ENCODE peak calls at places on chromosome 10, in five cellular contexts. Q is HFFc6; B is cardiac muscle cell; H is CD4-positive, alpha-beta T cell; T is neural progenitor cell. D is an unnamed sample.

GRCh38 chr10:110637558-110638053 is 6.5 kb upstream of the RBM20 start:
- DNase-seq in B (no peak), T (peak), Q (no peak), H (no peak), D (no peak)

GRCh38 chr10:46273506-46274477 is 13.0 kb upstream of the ANTXRL start:
- DNase-seq in H (no peak), B (no peak), T (peak), Q (no peak), D (no peak)

GRCh38 chr10:128121750-128122412 is 4.3 kb downstream of the MKI67 start:
- DNase-seq in T (no peak), H (no peak), B (no peak), Q (no peak), D (no peak)

GRCh38 chr10:31582365-31583052 is 263.5 kb downstream of the ZEB1 start:
- DNase-seq in Q (no peak), T (no peak), H (no peak), B (peak), D (no peak)

GRCh38 chr10:71312840-71313789 is 5.9 kb upstream of the SLC29A3 start:
- DNase-seq in Q (no peak), T (no peak), H (no peak), B (peak), D (peak)

GRCh38 chr10:95447733-95448132 is 113.4 kb downstream of the SORBS1 start:
- DNase-seq in B (peak), Q (no peak), T (no peak), H (no peak), D (no peak)

GRCh38 chr10:51257511-51258248 is 183.4 kb downstream of the PRKG1 start:
- DNase-seq in H (no peak), T (peak), Q (no peak), B (peak), D (no peak)

GRCh38 chr10:88090568-88091214 is 227.3 kb downstream of the PTEN start:
- DNase-seq in B (no peak), T (no peak), Q (no peak), H (no peak), D (no peak)

GRCh38 chr10:27041196-27041595 is 59.1 kb downstream of the ANKRD26 start:
- DNase-seq in Q (peak), H (no peak), B (no peak), T (no peak), D (no peak)

GRCh38 chr10:18476283-18476682 is 175.1 kb downstream of the NSUN6 start:
- DNase-seq in T (no peak), H (no peak), B (no peak), Q (no peak), D (no peak)

GRCh38 chr10:18473424-18474110 is 177.8 kb downstream of the NSUN6 start:
- DNase-seq in B (no peak), H (no peak), Q (no peak), T (no peak), D (no peak)

GRCh38 chr10:18474111-18474455 is 177.3 kb downstream of the NSUN6 start:
- DNase-seq in T (no peak), B (no peak), Q (no peak), H (no peak), D (no peak)

GRCh38 chr10:18469125-18469524 is 182.3 kb downstream of the NSUN6 start:
- DNase-seq in Q (no peak), B (no peak), H (no peak), T (no peak), D (no peak)

GRCh38 chr10:18472977-18473376 is 178.4 kb downstream of the NSUN6 start:
- DNase-seq in Q (no peak), H (no peak), B (no peak), T (no peak), D (no peak)
- TF ChIP-seq CTCF in Q (peak), H (no peak), B (no peak), T (peak), D (no peak)

DNA sequence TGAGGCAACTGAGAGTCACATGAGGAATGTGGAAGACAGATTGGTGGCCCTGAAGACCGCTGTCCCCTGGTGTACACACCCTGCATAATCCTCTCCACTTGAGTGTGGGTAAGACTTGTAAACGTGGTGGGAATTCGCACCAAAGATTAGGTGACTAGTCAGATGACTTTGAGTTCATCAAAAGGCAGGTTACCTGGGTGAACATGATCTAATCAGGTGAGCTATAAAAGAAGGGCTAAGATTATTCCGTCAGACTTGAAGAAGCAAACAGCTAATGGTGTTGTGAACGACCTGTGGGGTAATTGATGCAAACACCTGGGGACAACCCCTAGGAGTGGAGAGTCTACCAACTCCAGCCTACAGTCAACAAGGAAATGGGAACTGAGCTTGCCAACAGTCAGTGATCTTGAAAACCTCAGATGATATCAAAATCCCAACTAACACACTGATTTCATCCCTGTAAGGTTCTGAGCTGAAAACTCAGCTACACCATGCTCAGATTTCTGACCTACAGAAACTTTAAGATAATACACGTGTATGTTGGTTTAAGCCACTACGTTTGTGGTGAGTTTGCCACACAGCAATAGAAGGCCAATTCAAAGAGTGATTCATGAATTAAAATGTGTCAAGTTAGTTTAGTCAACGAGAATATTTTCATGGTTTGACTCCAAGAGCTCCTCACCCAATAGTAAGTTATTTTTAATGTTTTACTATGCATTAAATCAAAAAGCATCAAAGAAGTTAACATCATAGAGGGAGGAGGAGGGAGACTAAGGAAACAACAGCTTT is 16.7 kb downstream of the PRTFDC1 start:
- DNase-seq in H (no peak), T (no peak), Q (no peak), B (no peak), D (no peak)
- TF ChIP-seq CTCF in H (no peak), T (no peak), Q (no peak), B (no peak), D (no peak)

DNA sequence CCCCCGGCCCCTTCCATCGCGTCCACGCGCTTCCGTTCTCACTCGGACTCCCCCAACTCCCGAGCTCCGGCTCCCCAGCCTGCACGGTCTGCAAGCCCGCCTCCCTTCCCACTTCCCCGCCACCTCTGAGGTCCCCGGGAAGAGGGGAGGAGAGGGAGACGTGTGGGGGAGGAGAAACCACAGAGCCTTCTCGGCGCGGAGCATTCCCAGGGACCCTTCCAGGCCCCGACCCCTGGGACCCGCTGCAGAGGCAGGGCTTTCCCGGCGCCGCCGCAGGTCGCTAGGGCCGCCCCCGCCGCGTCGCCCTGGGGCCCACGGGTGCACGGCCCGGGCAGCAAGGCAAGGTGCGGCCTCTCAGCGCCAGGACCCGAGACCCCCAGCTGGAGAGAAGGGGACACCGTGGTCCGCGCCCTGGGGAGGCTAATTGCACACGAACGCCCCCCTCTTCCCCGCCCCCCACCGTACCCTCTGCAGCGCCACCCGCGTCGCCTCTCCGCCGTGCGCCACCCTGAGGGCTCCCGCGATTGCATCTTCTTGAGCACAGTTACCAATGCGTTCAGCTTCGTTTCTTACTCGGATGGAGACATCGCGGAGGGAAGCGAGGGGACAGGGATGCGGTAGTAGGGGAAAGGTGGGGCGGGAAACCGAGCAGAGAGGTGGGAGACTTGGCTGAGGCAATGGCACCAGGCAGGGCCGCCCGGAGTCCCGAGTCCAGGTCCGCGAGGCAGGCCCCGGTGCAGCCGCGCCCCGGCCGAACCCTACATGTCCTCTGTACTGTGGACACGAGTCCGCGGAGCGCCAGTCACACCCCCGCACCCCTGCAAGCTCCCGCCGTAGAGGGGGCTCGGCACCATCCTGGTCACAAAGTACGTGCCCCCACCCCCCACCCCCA is 29.0 kb downstream of the SKIDA1 start:
- DNase-seq in T (peak), B (peak), Q (peak), H (peak), D (no peak)
- TF ChIP-seq CTCF in T (peak), B (peak), Q (peak), H (peak), D (no peak)

GRCh38 chr10:73398024-73398423 is 15.8 kb downstream of the ANXA7 start:
- DNase-seq in B (no peak), H (no peak), Q (no peak), T (no peak), D (no peak)
- TF ChIP-seq CTCF in B (peak), H (no peak), Q (peak), T (peak), D (no peak)